ENCODE peak calls at places on chromosomes 4 and X, in ten cellular contexts. One of them, this sample, is unnamed.

GRCh38 chr4:72110886-72111285 is 79.1 kb downstream of the NPFFR2 start:
- DNase-seq in stimulated activated CD8-positive, alpha-beta memory T cell treated with anti-CD3 and anti-CD28 coated beads, Interleukin-4, amount 100 ng/mL, for 4 hours: no peak
- DNase-seq in LNCaP clone FGC: no peak
- DNase-seq in stimulated activated CD4-positive, alpha-beta T cell treated with anti-CD3 and anti-CD28 coated beads, Interleukin-4, amount 100 ng/mL, for 1 hour: no peak
- DNase-seq in A673: no peak
- DNase-seq in nephron progenitor cell: no peak
- DNase-seq in M059J: peak
- DNase-seq in sciatic nerve: no peak
- DNase-seq in colonic mucosa: no peak
- DNase-seq in HS-27A: no peak
- DNase-seq in this sample: no peak

GRCh38 chrX:3166670-3167455 is 125.6 kb downstream of the ARSF start:
- DNase-seq in stimulated activated CD8-positive, alpha-beta memory T cell treated with anti-CD3 and anti-CD28 coated beads, Interleukin-4, amount 100 ng/mL, for 4 hours: no peak
- DNase-seq in LNCaP clone FGC: no peak
- DNase-seq in stimulated activated CD4-positive, alpha-beta T cell treated with anti-CD3 and anti-CD28 coated beads, Interleukin-4, amount 100 ng/mL, for 1 hour: no peak
- DNase-seq in A673: peak
- DNase-seq in nephron progenitor cell: peak
- DNase-seq in M059J: peak
- DNase-seq in sciatic nerve: no peak
- DNase-seq in colonic mucosa: no peak
- DNase-seq in HS-27A: no peak
- DNase-seq in this sample: no peak

GRCh38 chr4:72374156-72374555 is 194.9 kb downstream of the ADAMTS3 start:
- DNase-seq in stimulated activated CD8-positive, alpha-beta memory T cell treated with anti-CD3 and anti-CD28 coated beads, Interleukin-4, amount 100 ng/mL, for 4 hours: no peak
- DNase-seq in LNCaP clone FGC: no peak
- DNase-seq in stimulated activated CD4-positive, alpha-beta T cell treated with anti-CD3 and anti-CD28 coated beads, Interleukin-4, amount 100 ng/mL, for 1 hour: no peak
- DNase-seq in A673: no peak
- DNase-seq in nephron progenitor cell: no peak
- DNase-seq in M059J: no peak
- DNase-seq in sciatic nerve: no peak
- DNase-seq in colonic mucosa: no peak
- DNase-seq in HS-27A: no peak
- DNase-seq in this sample: no peak

GRCh38 chr4:4341861-4342650 is 44.8 kb upstream of the NSG1 start:
- DNase-seq in stimulated activated CD8-positive, alpha-beta memory T cell treated with anti-CD3 and anti-CD28 coated beads, Interleukin-4, amount 100 ng/mL, for 4 hours: no peak
- DNase-seq in LNCaP clone FGC: no peak
- DNase-seq in stimulated activated CD4-positive, alpha-beta T cell treated with anti-CD3 and anti-CD28 coated beads, Interleukin-4, amount 100 ng/mL, for 1 hour: no peak
- DNase-seq in A673: no peak
- DNase-seq in nephron progenitor cell: no peak
- DNase-seq in M059J: no peak
- DNase-seq in sciatic nerve: no peak
- DNase-seq in colonic mucosa: no peak
- DNase-seq in HS-27A: no peak
- DNase-seq in this sample: no peak

GRCh38 chr4:118761387-118762016 is 74.4 kb downstream of the SEC24D start:
- DNase-seq in stimulated activated CD8-positive, alpha-beta memory T cell treated with anti-CD3 and anti-CD28 coated beads, Interleukin-4, amount 100 ng/mL, for 4 hours: no peak
- DNase-seq in LNCaP clone FGC: no peak
- DNase-seq in stimulated activated CD4-positive, alpha-beta T cell treated with anti-CD3 and anti-CD28 coated beads, Interleukin-4, amount 100 ng/mL, for 1 hour: no peak
- DNase-seq in A673: no peak
- DNase-seq in nephron progenitor cell: no peak
- DNase-seq in M059J: no peak
- DNase-seq in sciatic nerve: no peak
- DNase-seq in colonic mucosa: no peak
- DNase-seq in HS-27A: no peak
- DNase-seq in this sample: no peak

GRCh38 chrX:52346462-52347165 is 22.2 kb upstream of the XAGE2 start:
- DNase-seq in stimulated activated CD8-positive, alpha-beta memory T cell treated with anti-CD3 and anti-CD28 coated beads, Interleukin-4, amount 100 ng/mL, for 4 hours: no peak
- DNase-seq in LNCaP clone FGC: no peak
- DNase-seq in stimulated activated CD4-positive, alpha-beta T cell treated with anti-CD3 and anti-CD28 coated beads, Interleukin-4, amount 100 ng/mL, for 1 hour: peak
- DNase-seq in A673: no peak
- DNase-seq in nephron progenitor cell: no peak
- DNase-seq in M059J: peak
- DNase-seq in sciatic nerve: no peak
- DNase-seq in colonic mucosa: no peak
- DNase-seq in HS-27A: no peak
- DNase-seq in this sample: no peak

GRCh38 chr4:78604988-78605387 is 53.4 kb downstream of the ANXA3 start:
- DNase-seq in stimulated activated CD8-positive, alpha-beta memory T cell treated with anti-CD3 and anti-CD28 coated beads, Interleukin-4, amount 100 ng/mL, for 4 hours: no peak
- DNase-seq in LNCaP clone FGC: no peak
- DNase-seq in stimulated activated CD4-positive, alpha-beta T cell treated with anti-CD3 and anti-CD28 coated beads, Interleukin-4, amount 100 ng/mL, for 1 hour: no peak
- DNase-seq in A673: no peak
- DNase-seq in nephron progenitor cell: no peak
- DNase-seq in M059J: no peak
- DNase-seq in sciatic nerve: no peak
- DNase-seq in colonic mucosa: no peak
- DNase-seq in HS-27A: no peak
- DNase-seq in this sample: no peak

GRCh38 chrX:19723427-19723826 is 164.0 kb downstream of the SH3KBP1 start:
- DNase-seq in stimulated activated CD8-positive, alpha-beta memory T cell treated with anti-CD3 and anti-CD28 coated beads, Interleukin-4, amount 100 ng/mL, for 4 hours: no peak
- DNase-seq in LNCaP clone FGC: no peak
- DNase-seq in stimulated activated CD4-positive, alpha-beta T cell treated with anti-CD3 and anti-CD28 coated beads, Interleukin-4, amount 100 ng/mL, for 1 hour: no peak
- DNase-seq in A673: no peak
- DNase-seq in nephron progenitor cell: no peak
- DNase-seq in M059J: peak
- DNase-seq in sciatic nerve: no peak
- DNase-seq in colonic mucosa: no peak
- DNase-seq in HS-27A: no peak
- DNase-seq in this sample: no peak

GRCh38 chr4:95255396-95256107 is 293.2 kb downstream of the UNC5C start:
- DNase-seq in stimulated activated CD8-positive, alpha-beta memory T cell treated with anti-CD3 and anti-CD28 coated beads, Interleukin-4, amount 100 ng/mL, for 4 hours: no peak
- DNase-seq in LNCaP clone FGC: no peak
- DNase-seq in stimulated activated CD4-positive, alpha-beta T cell treated with anti-CD3 and anti-CD28 coated beads, Interleukin-4, amount 100 ng/mL, for 1 hour: no peak
- DNase-seq in A673: no peak
- DNase-seq in nephron progenitor cell: no peak
- DNase-seq in M059J: no peak
- DNase-seq in sciatic nerve: no peak
- DNase-seq in colonic mucosa: no peak
- DNase-seq in HS-27A: no peak
- DNase-seq in this sample: no peak

GRCh38 chrX:475926-476723 is 89.4 kb upstream of the PPP2R3B start:
- DNase-seq in stimulated activated CD8-positive, alpha-beta memory T cell treated with anti-CD3 and anti-CD28 coated beads, Interleukin-4, amount 100 ng/mL, for 4 hours: no peak
- DNase-seq in LNCaP clone FGC: no peak
- DNase-seq in stimulated activated CD4-positive, alpha-beta T cell treated with anti-CD3 and anti-CD28 coated beads, Interleukin-4, amount 100 ng/mL, for 1 hour: no peak
- DNase-seq in A673: no peak
- DNase-seq in nephron progenitor cell: no peak
- DNase-seq in M059J: peak
- DNase-seq in sciatic nerve: no peak
- DNase-seq in colonic mucosa: no peak
- DNase-seq in HS-27A: no peak
- DNase-seq in this sample: no peak

GRCh38 chr4:150231108-150231770 is 153.0 kb downstream of the DCLK2 start:
- DNase-seq in stimulated activated CD8-positive, alpha-beta memory T cell treated with anti-CD3 and anti-CD28 coated beads, Interleukin-4, amount 100 ng/mL, for 4 hours: no peak
- DNase-seq in LNCaP clone FGC: no peak
- DNase-seq in stimulated activated CD4-positive, alpha-beta T cell treated with anti-CD3 and anti-CD28 coated beads, Interleukin-4, amount 100 ng/mL, for 1 hour: no peak
- DNase-seq in A673: no peak
- DNase-seq in nephron progenitor cell: no peak
- DNase-seq in M059J: no peak
- DNase-seq in sciatic nerve: no peak
- DNase-seq in colonic mucosa: no peak
- DNase-seq in HS-27A: no peak
- DNase-seq in this sample: no peak

GRCh38 chr4:10582059-10582686 is 102.4 kb downstream of the CLNK start:
- DNase-seq in stimulated activated CD8-positive, alpha-beta memory T cell treated with anti-CD3 and anti-CD28 coated beads, Interleukin-4, amount 100 ng/mL, for 4 hours: no peak
- DNase-seq in LNCaP clone FGC: peak
- DNase-seq in stimulated activated CD4-positive, alpha-beta T cell treated with anti-CD3 and anti-CD28 coated beads, Interleukin-4, amount 100 ng/mL, for 1 hour: peak
- DNase-seq in A673: peak
- DNase-seq in nephron progenitor cell: peak
- DNase-seq in M059J: peak
- DNase-seq in sciatic nerve: peak
- DNase-seq in colonic mucosa: peak
- DNase-seq in HS-27A: no peak
- DNase-seq in this sample: peak

GRCh38 chr4:42080284-42080683 is 72.2 kb downstream of the BEND4 start:
- DNase-seq in stimulated activated CD8-positive, alpha-beta memory T cell treated with anti-CD3 and anti-CD28 coated beads, Interleukin-4, amount 100 ng/mL, for 4 hours: no peak
- DNase-seq in LNCaP clone FGC: no peak
- DNase-seq in stimulated activated CD4-positive, alpha-beta T cell treated with anti-CD3 and anti-CD28 coated beads, Interleukin-4, amount 100 ng/mL, for 1 hour: no peak
- DNase-seq in A673: no peak
- DNase-seq in nephron progenitor cell: no peak
- DNase-seq in M059J: no peak
- DNase-seq in sciatic nerve: no peak
- DNase-seq in colonic mucosa: no peak
- DNase-seq in HS-27A: no peak
- DNase-seq in this sample: no peak

GRCh38 chr4:7243609-7244342 is 51.4 kb downstream of the SORCS2 start:
- DNase-seq in stimulated activated CD8-positive, alpha-beta memory T cell treated with anti-CD3 and anti-CD28 coated beads, Interleukin-4, amount 100 ng/mL, for 4 hours: no peak
- DNase-seq in LNCaP clone FGC: no peak
- DNase-seq in stimulated activated CD4-positive, alpha-beta T cell treated with anti-CD3 and anti-CD28 coated beads, Interleukin-4, amount 100 ng/mL, for 1 hour: no peak
- DNase-seq in A673: no peak
- DNase-seq in nephron progenitor cell: no peak
- DNase-seq in M059J: no peak
- DNase-seq in sciatic nerve: no peak
- DNase-seq in colonic mucosa: no peak
- DNase-seq in HS-27A: no peak
- DNase-seq in this sample: no peak

GRCh38 chrX:40262641-40263560 is 165.1 kb upstream of the BCOR start:
- DNase-seq in stimulated activated CD8-positive, alpha-beta memory T cell treated with anti-CD3 and anti-CD28 coated beads, Interleukin-4, amount 100 ng/mL, for 4 hours: no peak
- DNase-seq in LNCaP clone FGC: peak
- DNase-seq in stimulated activated CD4-positive, alpha-beta T cell treated with anti-CD3 and anti-CD28 coated beads, Interleukin-4, amount 100 ng/mL, for 1 hour: no peak
- DNase-seq in A673: no peak
- DNase-seq in nephron progenitor cell: no peak
- DNase-seq in M059J: peak
- DNase-seq in sciatic nerve: no peak
- DNase-seq in colonic mucosa: no peak
- DNase-seq in HS-27A: peak
- DNase-seq in this sample: no peak

GRCh38 chrX:69919749-69920148 is 130.0 kb downstream of the AWAT2 start:
- DNase-seq in stimulated activated CD8-positive, alpha-beta memory T cell treated with anti-CD3 and anti-CD28 coated beads, Interleukin-4, amount 100 ng/mL, for 4 hours: no peak
- DNase-seq in LNCaP clone FGC: no peak
- DNase-seq in stimulated activated CD4-positive, alpha-beta T cell treated with anti-CD3 and anti-CD28 coated beads, Interleukin-4, amount 100 ng/mL, for 1 hour: no peak
- DNase-seq in A673: no peak
- DNase-seq in nephron progenitor cell: no peak
- DNase-seq in M059J: no peak
- DNase-seq in sciatic nerve: no peak
- DNase-seq in colonic mucosa: no peak
- DNase-seq in HS-27A: no peak
- DNase-seq in this sample: no peak

This sample was measured in Kasumi-1.